ENCODE peak calls at places on chromosomes 2 and 18, in seven cellular contexts. F, Z, R, N, U, K and J are unnamed samples.

GRCh38 chr2:45626387-45627010 is 15.4 kb upstream of the SRBD1 start:
- DNase-seq in K (no peak), N (peak), F (no peak), Z (no peak), U (no peak), R (no peak), J (no peak)

GRCh38 chr2:101899871-101900270 is 91.9 kb upstream of the IL1R2 start:
- DNase-seq in U (no peak), K (no peak), N (no peak), R (no peak), Z (no peak), F (no peak), J (no peak)

GRCh38 chr18:2906522-2907458 is 60.0 kb downstream of the EMILIN2 start:
- DNase-seq in R (no peak), U (peak), N (no peak), Z (peak), F (no peak), K (no peak), J (no peak)

GRCh38 chr2:43220229-43220981 is 6.0 kb downstream of the ZFP36L2 start:
- DNase-seq in F (no peak), U (no peak), N (no peak), K (peak), R (peak), Z (no peak), J (no peak)

GRCh38 chr2:100242891-100243670 is 79.2 kb downstream of the LONRF2 start:
- DNase-seq in R (peak), Z (peak), N (no peak), K (peak), U (peak), F (peak), J (peak)

GRCh38 chr2:225002039-225002655 is 40.1 kb downstream of the DOCK10 start:
- DNase-seq in U (no peak), Z (peak), K (peak), F (peak), R (peak), N (peak), J (no peak)

GRCh38 chr2:110149330-110150220 is 34.0 kb upstream of the MALL start:
- DNase-seq in F (no peak), N (no peak), Z (no peak), U (no peak), K (peak), R (peak), J (peak)

GRCh38 chr2:202635441-202636296 is 900 bp downstream of the FAM117B start:
- DNase-seq in U (no peak), K (peak), R (peak), F (peak), Z (peak), N (peak), J (no peak)

GRCh38 chr2:5530022-5530696 is 162.0 kb upstream of the SOX11 start:
- DNase-seq in Z (no peak), R (no peak), F (no peak), N (no peak), U (no peak), K (no peak), J (no peak)

GRCh38 chr2:162839419-162839818 is 852 bp upstream of the KCNH7 start:
- DNase-seq in K (no peak), Z (no peak), U (no peak), N (no peak), R (no peak), F (no peak), J (no peak)

GRCh38 chr2:185215497-185215896 is 523.1 kb upstream of the FSIP2 start:
- DNase-seq in R (no peak), K (no peak), U (no peak), N (no peak), Z (no peak), F (no peak), J (no peak)

GRCh38 chr2:197821550-197822218 is 17.3 kb downstream of the PLCL1 start:
- DNase-seq in R (no peak), N (no peak), U (no peak), F (no peak), Z (no peak), K (no peak), J (no peak)

GRCh38 chr2:161139098-161139987 is 20.9 kb upstream of the TANK start:
- DNase-seq in K (peak), U (no peak), F (no peak), N (no peak), Z (no peak), R (no peak), J (peak)

GRCh38 chr2:181070119-181070833 is 89.9 kb downstream of the UBE2E3 start:
- DNase-seq in N (no peak), K (peak), U (no peak), F (no peak), Z (no peak), R (peak), J (no peak)

GRCh38 chr2:55084631-55085030 is 34.4 kb upstream of the RTN4 start:
- DNase-seq in N (no peak), U (no peak), R (no peak), K (no peak), F (no peak), Z (no peak), J (no peak)

GRCh38 chr2:40113997-40114396 is 334.9 kb upstream of the THUMPD2 start:
- DNase-seq in K (no peak), U (no peak), F (no peak), Z (no peak), R (no peak), N (no peak), J (no peak)

GRCh38 chr2:238908960-238909951 is 61.4 kb downstream of the TWIST2 start:
- DNase-seq in K (peak), R (no peak), Z (no peak), U (peak), N (no peak), F (no peak), J (no peak)

GRCh38 chr2:193679850-193680249 is 1485.1 kb upstream of the TMEFF2 start:
- DNase-seq in N (no peak), F (no peak), Z (no peak), K (peak), R (no peak), U (no peak), J (no peak)

GRCh38 chr18:58257461-58257860 is 213.4 kb downstream of the NEDD4L start:
- DNase-seq in N (no peak), R (no peak), K (peak), Z (no peak), F (no peak), U (no peak), J (no peak)

GRCh38 chr18:79943608-79944125 is 7.8 kb downstream of the SLC66A2 start:
- DNase-seq in R (no peak), Z (no peak), U (no peak), N (no peak), K (no peak), F (peak), J (no peak)

GRCh38 chr2:567865-568638 is 109.2 kb downstream of the TMEM18 start:
- DNase-seq in N (no peak), K (peak), R (peak), Z (no peak), U (no peak), F (no peak), J (peak)

GRCh38 chr2:12169721-12170120 is 423.3 kb downstream of the LPIN1 start:
- DNase-seq in N (no peak), F (peak), Z (no peak), R (no peak), U (peak), K (peak), J (peak)

GRCh38 chr2:133765693-133766092 is 197.4 kb upstream of the NCKAP5 start:
- DNase-seq in R (no peak), Z (no peak), U (no peak), F (no peak), K (peak), N (no peak), J (no peak)

GRCh38 chr18:35971661-35972196 is 750 bp upstream of the RMP24 start:
- DNase-seq in Z (no peak), U (no peak), F (no peak), K (no peak), R (no peak), N (no peak), J (no peak)

GRCh38 chr2:121093735-121094520 is 191.1 kb downstream of the TFCP2L1 start:
- DNase-seq in N (no peak), U (no peak), K (no peak), Z (no peak), R (no peak), F (no peak), J (no peak)

GRCh38 chr18:46400449-46400848 is 256.6 kb downstream of the LOXHD1 start:
- DNase-seq in Z (no peak), U (no peak), N (no peak), F (no peak), R (no peak), K (no peak), J (no peak)

GRCh38 chr18:26549486-26550435 is 1.4 kb upstream of the KCTD1 start:
- DNase-seq in R (peak), Z (peak), K (peak), N (peak), F (no peak), U (peak), J (no peak)

GRCh38 chr2:6069354-6069753 is 377.2 kb downstream of the SOX11 start:
- DNase-seq in N (no peak), U (no peak), F (no peak), Z (no peak), K (no peak), R (no peak), J (no peak)

GRCh38 chr2:73163522-73164367 is 38.6 kb upstream of the NOTO start:
- DNase-seq in U (peak), R (peak), K (peak), Z (peak), F (no peak), N (peak), J (peak)

GRCh38 chr2:229489016-229489415 is 217.9 kb upstream of the PID1 start:
- DNase-seq in Z (no peak), U (no peak), F (no peak), R (peak), N (no peak), K (no peak), J (peak)

GRCh38 chr18:36828157-36828629 is 609 bp downstream of the TPGS2 start:
- DNase-seq in U (no peak), R (peak), Z (no peak), N (no peak), K (peak), F (no peak), J (no peak)

GRCh38 chr18:62537946-62538345 is 15.1 kb downstream of the ZCCHC2 start:
- DNase-seq in U (no peak), N (no peak), K (no peak), R (peak), F (no peak), Z (no peak), J (no peak)

GRCh38 chr18:62539284-62540168 is 16.7 kb downstream of the ZCCHC2 start:
- DNase-seq in U (no peak), F (no peak), R (no peak), N (no peak), Z (no peak), K (no peak), J (no peak)

GRCh38 chr18:62538881-62539280 is 16.1 kb downstream of the ZCCHC2 start:
- DNase-seq in R (no peak), K (no peak), U (no peak), F (no peak), N (no peak), Z (no peak), J (no peak)

GRCh38 chr18:62545098-62545497 is 22.3 kb downstream of the ZCCHC2 start:
- DNase-seq in Z (no peak), K (no peak), R (no peak), U (no peak), N (no peak), F (no peak), J (no peak)

GRCh38 chr18:62543021-62543420 is 20.2 kb downstream of the ZCCHC2 start:
- DNase-seq in Z (no peak), F (no peak), N (no peak), R (no peak), U (no peak), K (no peak), J (no peak)
- TF ChIP-seq CTCF in Z (no peak), F (no peak), N (no peak), R (no peak), U (no peak), K (no peak), J (no peak)

GRCh38 chr2:57546478-57546877 is 500.1 kb upstream of the VRK2 start:
- DNase-seq in N (no peak), Z (no peak), K (no peak), R (no peak), F (no peak), U (no peak), J (no peak)

GRCh38 chr2:57550912-57551311 is 495.7 kb upstream of the VRK2 start:
- DNase-seq in Z (no peak), N (no peak), F (no peak), U (no peak), K (no peak), R (no peak), J (no peak)

GRCh38 chr2:57544626-57545025 is 502.0 kb upstream of the VRK2 start:
- DNase-seq in R (no peak), K (no peak), N (no peak), F (no peak), Z (no peak), U (no peak), J (no peak)

GRCh38 chr2:57552885-57553284 is 493.7 kb upstream of the VRK2 start:
- DNase-seq in F (no peak), U (no peak), K (peak), Z (no peak), N (no peak), R (no peak), J (no peak)

DNA sequence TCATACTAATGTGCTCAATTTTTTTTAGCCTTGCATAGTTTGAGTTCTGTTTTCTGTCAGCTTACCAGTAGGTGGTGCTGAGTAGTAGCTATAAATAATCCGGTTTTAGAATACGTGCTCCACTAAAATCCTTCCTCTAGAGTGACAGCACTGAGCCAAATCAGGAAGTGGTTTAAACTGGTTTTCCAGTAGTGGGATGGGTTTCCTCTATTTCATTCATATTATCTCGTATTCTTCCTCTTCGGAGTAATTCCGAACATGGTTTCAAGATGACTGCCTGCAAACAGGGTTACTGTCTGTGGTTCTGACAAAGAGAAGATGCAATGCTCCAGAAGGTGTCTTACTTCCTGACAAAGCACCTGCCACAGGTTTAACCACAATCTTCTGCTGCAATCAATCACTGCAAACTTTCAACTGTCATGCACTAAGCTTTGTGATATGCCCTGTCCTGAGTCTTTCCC is 496.9 kb upstream of the VRK2 start:
- DNase-seq in U (no peak), N (no peak), Z (peak), K (peak), R (peak), F (no peak), J (no peak)
- TF ChIP-seq CTCF in U (no peak), N (no peak), Z (peak), K (peak), R (peak), F (peak), J (no peak)

DNA sequence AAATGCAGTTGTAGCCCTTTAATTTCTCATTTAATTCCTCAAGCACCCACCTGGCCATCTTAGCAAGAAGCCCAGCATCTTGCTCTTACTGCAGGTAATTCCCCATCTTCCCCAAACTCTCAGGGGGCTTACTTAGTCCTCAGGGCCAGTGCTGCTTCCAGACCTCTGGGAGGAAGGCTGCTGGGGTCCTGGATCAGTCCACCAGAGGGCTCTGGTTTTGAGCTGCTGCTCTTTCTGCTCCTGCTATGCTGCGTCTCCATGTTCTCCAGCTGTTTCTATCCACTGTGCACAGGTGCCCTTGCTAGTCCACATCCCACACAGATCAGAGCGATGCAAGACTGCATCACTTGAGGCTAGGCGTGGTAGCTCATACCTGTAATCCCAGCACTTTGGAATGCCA is 34.5 kb upstream of the TMEM87B start:
- DNase-seq in F (no peak), K (peak), Z (no peak), N (no peak), U (no peak), R (no peak), J (no peak)
- TF ChIP-seq CTCF in F (no peak), K (peak), Z (no peak), N (no peak), U (no peak), R (no peak), J (no peak)

DNA sequence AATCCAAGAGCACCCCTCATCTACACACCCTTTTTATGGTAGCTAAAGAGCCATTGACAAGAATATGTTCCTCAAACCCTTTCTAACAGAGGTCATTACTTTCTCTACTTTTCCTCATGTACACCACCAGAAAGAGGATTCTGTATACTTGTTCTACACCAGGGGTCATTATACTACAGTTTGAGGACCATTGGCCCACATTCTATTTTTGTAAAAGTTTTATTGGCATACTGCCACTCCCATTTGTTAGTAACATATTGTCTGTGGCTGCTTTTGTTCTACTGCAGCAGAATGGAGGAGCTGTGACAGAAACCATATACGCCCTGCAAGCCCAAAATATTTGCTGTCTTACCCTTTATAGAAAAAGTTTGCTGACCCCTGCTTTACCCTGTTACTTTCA is 14.3 kb downstream of the HTR2B start:
- DNase-seq in F (no peak), R (no peak), Z (no peak), N (no peak), U (no peak), K (peak), J (no peak)
- TF ChIP-seq CTCF in F (no peak), R (no peak), Z (peak), N (no peak), U (no peak), K (peak), J (peak)